ENCODE peak calls at places on chromosomes 2 and 18, in nine cellular contexts. G, H, K, E, U, R, B, L and Y are unnamed samples.

GRCh38 chr2:238220274-238220891 is 16.9 kb upstream of the ILKAP start:
- DNase-seq in G (no peak), R (no peak), K (no peak), U (no peak), E (no peak), H (no peak), L (no peak), B (no peak), Y (no peak)

GRCh38 chr2:3594493-3595281 is at the start of gene COLEC11:
- DNase-seq in E (peak; percentile 72), U (no peak), G (no peak), B (peak; percentile 82), R (peak; percentile 69), K (no peak), L (no peak), H (peak; percentile 88), Y (no peak)

GRCh38 chr2:144938308-144938709 is 418.4 kb upstream of the ZEB2 start:
- DNase-seq in G (no peak), L (no peak), H (no peak), K (no peak), U (no peak), E (no peak), B (no peak), R (peak; percentile 94), Y (no peak)

GRCh38 chr2:141329949-141330348 is 800.9 kb downstream of the LRP1B start:
- DNase-seq in R (peak; percentile 21), U (no peak), B (no peak), L (no peak), E (no peak), H (no peak), K (no peak), G (no peak), Y (no peak)

GRCh38 chr18:11994346-11994707 is 13.0 kb downstream of the IMPA2 start:
- DNase-seq in E (peak; percentile 63), B (peak; percentile 63), R (peak; percentile 77), L (no peak), H (peak; percentile 77), K (no peak), U (no peak), G (no peak), Y (no peak)

GRCh38 chr2:98155291-98155690 is 68.3 kb downstream of the VWA3B start:
- DNase-seq in K (no peak), U (no peak), L (no peak), R (no peak), B (no peak), G (no peak), H (no peak), E (no peak), Y (no peak)

GRCh38 chr18:8525692-8526091 is 83.5 kb upstream of the RAB12 start:
- DNase-seq in B (no peak), R (no peak), G (no peak), H (no peak), K (no peak), U (no peak), L (no peak), E (no peak), Y (no peak)

GRCh38 chr2:238369516-238370481 is 49.5 kb downstream of the TRAF3IP1 start:
- DNase-seq in E (no peak), U (no peak), R (peak; percentile 23), H (no peak), G (no peak), B (no peak), L (no peak), K (no peak), Y (no peak)

GRCh38 chr2:109609352-109610024 is 4.3 kb downstream of the SEPTIN10 start:
- DNase-seq in R (peak; percentile 70), L (no peak), B (no peak), H (no peak), U (peak; percentile 40), G (no peak), K (no peak), E (no peak), Y (no peak)

GRCh38 chr2:103152556-103152955 is 390.7 kb downstream of the TMEM182 start:
- DNase-seq in R (no peak), L (no peak), H (no peak), G (no peak), K (no peak), B (no peak), E (no peak), U (no peak), Y (no peak)

GRCh38 chr18:38718365-38718901 is 1152.8 kb upstream of the CELF4 start:
- DNase-seq in E (no peak), R (no peak), L (no peak), U (no peak), G (no peak), H (peak; percentile 61), B (no peak), K (no peak), Y (no peak)

GRCh38 chr2:22213237-22213636 is 1089.5 kb downstream of the TDRD15 start:
- DNase-seq in R (no peak), K (no peak), G (no peak), H (no peak), E (no peak), B (no peak), L (no peak), U (no peak), Y (no peak)

GRCh38 chr2:172370821-172371455 is 56.4 kb upstream of the ITGA6 start:
- DNase-seq in E (no peak), H (no peak), K (no peak), R (no peak), B (no peak), U (no peak), G (no peak), L (no peak), Y (no peak)

DNA sequence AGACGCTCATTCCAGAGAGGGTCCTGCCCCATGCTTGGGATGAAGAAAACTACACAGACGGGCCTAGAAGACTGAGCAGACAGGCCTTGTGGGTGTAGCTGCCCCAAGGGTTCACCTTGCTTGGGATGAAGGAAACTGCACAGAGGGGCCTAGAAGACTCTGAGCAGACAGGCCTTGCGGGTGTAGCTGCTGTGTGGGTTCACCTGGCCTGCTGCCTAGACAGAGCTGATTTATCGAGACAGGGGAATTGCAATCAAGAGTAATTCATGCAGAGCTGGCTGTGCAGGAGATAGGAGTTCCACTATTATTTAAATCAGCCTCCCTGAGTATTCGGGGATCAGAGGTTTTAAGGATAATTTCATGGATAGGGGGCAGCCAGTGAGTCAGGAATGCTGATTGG is 341.3 kb downstream of the GALR1 start:
- DNase-seq in K (no peak), G (no peak), U (no peak), R (no peak), H (no peak), E (no peak), L (no peak), B (no peak), Y (no peak)
- TF ChIP-seq CTCF in K (no peak), G (no peak), U (no peak), R (no peak), H (no peak), E (no peak), L (no peak), B (no peak), Y (no peak)

GRCh38 chr18:72329533-72329932 is 214.6 kb downstream of the CBLN2 start:
- DNase-seq in K (no peak), U (no peak), R (no peak), L (no peak), G (no peak), H (no peak), E (no peak), B (no peak), Y (no peak)
- TF ChIP-seq CTCF in K (no peak), U (no peak), R (no peak), L (no peak), G (no peak), H (no peak), E (no peak), B (no peak), Y (no peak)

GRCh38 chr2:32627901-32628645 is at the start of gene TTC27:
- DNase-seq in H (peak; percentile 97), R (peak; percentile 97), B (peak; percentile 96), L (peak; percentile 97), U (peak; percentile 97), K (peak; percentile 91), G (peak; percentile 90), E (peak; percentile 97), Y (peak; percentile 94)

GRCh38 chr2:32624813-32625212 is 3.0 kb upstream of the TTC27 start:
- DNase-seq in B (no peak), E (no peak), H (no peak), K (no peak), U (no peak), G (no peak), L (no peak), R (no peak), Y (no peak)

GRCh38 chr2:32626591-32627221 is 1.1 kb upstream of the TTC27 start:
- DNase-seq in H (no peak), K (no peak), R (no peak), G (no peak), L (no peak), E (no peak), U (no peak), B (no peak), Y (no peak)

GRCh38 chr2:32623311-32623706 is 4.5 kb upstream of the TTC27 start:
- DNase-seq in L (no peak), E (no peak), H (no peak), B (no peak), G (no peak), R (no peak), K (no peak), U (no peak), Y (no peak)

DNA sequence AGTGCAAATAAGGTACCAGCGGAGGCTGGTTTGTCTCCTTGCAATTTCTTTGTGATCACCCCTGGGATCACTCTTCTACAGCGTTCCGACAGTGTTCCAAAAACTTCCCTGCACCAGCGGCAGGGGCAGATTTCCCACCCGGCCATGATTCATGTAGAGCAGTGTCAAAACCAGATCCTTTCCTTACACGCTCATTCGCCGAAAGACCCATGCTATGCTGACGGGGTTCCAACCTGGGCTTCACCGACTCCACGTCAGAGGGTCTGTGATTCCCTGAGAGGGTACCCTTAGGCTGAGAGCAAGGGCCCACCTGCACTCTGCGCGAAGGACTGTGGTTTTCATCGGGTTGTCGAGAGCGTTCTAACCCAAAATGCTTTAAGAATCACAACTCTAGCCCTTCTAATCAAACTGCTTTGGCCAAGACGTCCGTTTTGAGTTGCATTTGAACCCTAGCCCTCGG is 379 bp upstream of the TTC27 start:
- DNase-seq in G (no peak), R (peak; percentile 74), B (peak; percentile 64), U (peak; percentile 7), L (no peak), K (no peak), E (peak; percentile 50), H (peak; percentile 75), Y (peak; percentile 48)
- TF ChIP-seq CTCF in G (no peak), R (peak; percentile 40), B (no peak), U (peak; percentile 9), L (no peak), K (no peak), E (no peak), H (peak; percentile 4), Y (no peak)

DNA sequence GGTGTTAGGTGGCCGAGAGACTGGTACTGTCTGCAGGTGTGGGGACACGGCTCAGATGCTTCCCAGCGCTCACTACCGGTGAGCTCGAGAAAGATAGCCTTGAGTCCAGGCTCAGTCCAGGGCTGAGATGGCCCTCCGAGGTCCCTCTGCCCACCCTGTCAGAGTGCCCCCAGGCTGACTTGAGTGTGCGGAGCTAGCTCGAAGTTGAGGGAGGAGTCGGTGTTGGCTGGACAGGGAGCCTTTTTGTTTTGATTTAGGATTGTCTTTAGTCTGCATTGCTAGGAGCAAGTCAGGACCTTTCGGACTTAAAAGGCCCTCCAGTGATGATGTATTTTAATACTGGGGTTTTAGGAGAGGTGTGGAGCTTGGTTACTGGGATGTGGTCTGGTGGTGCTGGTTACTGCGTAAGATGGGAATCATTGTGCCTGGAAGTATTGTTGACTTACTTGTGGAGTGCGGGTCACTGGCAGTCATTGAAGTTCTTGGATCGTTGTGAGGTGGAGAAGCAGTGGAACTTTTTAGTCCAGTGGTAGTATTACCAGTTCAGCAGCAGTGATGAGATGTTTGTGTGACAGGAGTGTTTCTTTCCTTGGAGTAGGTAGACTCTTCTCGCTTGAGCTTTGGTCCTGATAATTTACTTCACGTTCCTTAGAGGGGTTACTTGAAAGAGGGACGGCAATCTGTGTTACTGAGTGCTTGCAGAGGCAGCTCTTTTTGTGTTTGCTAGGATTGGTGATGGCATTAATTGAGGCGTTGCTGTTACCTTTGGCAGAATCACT is 624 bp downstream of the KIAA1328 start:
- DNase-seq in L (no peak), R (no peak), K (no peak), G (no peak), B (no peak), U (no peak), H (no peak), E (no peak), Y (no peak)
- TF ChIP-seq CTCF in L (no peak), R (no peak), K (no peak), G (no peak), B (no peak), U (peak; percentile 4), H (no peak), E (no peak), Y (no peak)